ENCODE peak calls at places on chromosomes 12 and 14, in eight cellular contexts. One of them, this sample, is unnamed. For H3K9me3, the result is how much of the 10 kb centered on the place peaks cover.

GRCh38 chr12:50859621-50860020 is 16.9 kb downstream of the TMPRSS12 start:
- DNase-seq in sigmoid colon: no peak
- DNase-seq in colonic mucosa: no peak
- DNase-seq in stomach: no peak
- DNase-seq in psoas muscle: no peak
- DNase-seq in heart right ventricle: no peak
- DNase-seq in uterus: no peak
- DNase-seq in CD8-positive, alpha-beta T cell: no peak
- DNase-seq in this sample: no peak

GRCh38 chr12:6967548-6968100 is 2.8 kb downstream of the PHB2 start:
- DNase-seq in sigmoid colon: no peak
- DNase-seq in heart right ventricle: no peak
- DNase-seq in CD8-positive, alpha-beta T cell: no peak
- DNase-seq in uterus: no peak
- DNase-seq in psoas muscle: no peak
- DNase-seq in stomach: no peak
- DNase-seq in colonic mucosa: no peak
- DNase-seq in this sample: no peak

GRCh38 chr12:93050748-93051081 is 121.6 kb upstream of the EEA1 start:
- DNase-seq in CD8-positive, alpha-beta T cell: no peak
- DNase-seq in heart right ventricle: no peak
- DNase-seq in sigmoid colon: no peak
- DNase-seq in uterus: no peak
- DNase-seq in colonic mucosa: no peak
- DNase-seq in psoas muscle: no peak
- DNase-seq in stomach: no peak
- DNase-seq in this sample: no peak

GRCh38 chr14:99188721-99189120 is 83.3 kb downstream of the BCL11B start:
- DNase-seq in sigmoid colon: no peak
- DNase-seq in psoas muscle: no peak
- DNase-seq in CD8-positive, alpha-beta T cell: peak
- DNase-seq in heart right ventricle: no peak
- DNase-seq in stomach: no peak
- DNase-seq in colonic mucosa: no peak
- DNase-seq in uterus: no peak
- DNase-seq in this sample: no peak

GRCh38 chr12:107042801-107043200 is 50.5 kb downstream of the CRY1 start:
- DNase-seq in psoas muscle: no peak
- DNase-seq in colonic mucosa: peak
- DNase-seq in sigmoid colon: no peak
- DNase-seq in CD8-positive, alpha-beta T cell: no peak
- DNase-seq in uterus: no peak
- DNase-seq in stomach: peak
- DNase-seq in heart right ventricle: no peak
- DNase-seq in this sample: no peak

GRCh38 chr12:99609455-99610181 is 37.9 kb upstream of the GARIN6 start:
- DNase-seq in heart right ventricle: no peak
- DNase-seq in sigmoid colon: no peak
- DNase-seq in CD8-positive, alpha-beta T cell: no peak
- DNase-seq in uterus: no peak
- DNase-seq in psoas muscle: no peak
- DNase-seq in colonic mucosa: no peak
- DNase-seq in stomach: no peak
- DNase-seq in this sample: no peak

GRCh38 chr12:10213168-10214130 is 772 bp downstream of the GABARAPL1 start:
- DNase-seq in heart right ventricle: peak
- DNase-seq in stomach: peak
- DNase-seq in sigmoid colon: peak
- DNase-seq in uterus: peak
- DNase-seq in psoas muscle: peak
- DNase-seq in CD8-positive, alpha-beta T cell: peak
- DNase-seq in colonic mucosa: peak
- DNase-seq in this sample: peak

GRCh38 chr14:52434955-52435354 is 117.3 kb downstream of the TXNDC16 start:
- DNase-seq in uterus: no peak
- DNase-seq in colonic mucosa: no peak
- DNase-seq in psoas muscle: no peak
- DNase-seq in stomach: no peak
- DNase-seq in heart right ventricle: no peak
- DNase-seq in sigmoid colon: no peak
- DNase-seq in CD8-positive, alpha-beta T cell: no peak
- DNase-seq in this sample: no peak

GRCh38 chr12:57063991-57064725 is 14.2 kb upstream of the MYO1A start:
- DNase-seq in CD8-positive, alpha-beta T cell: peak
- DNase-seq in uterus: no peak
- DNase-seq in psoas muscle: no peak
- DNase-seq in heart right ventricle: no peak
- DNase-seq in stomach: no peak
- DNase-seq in sigmoid colon: no peak
- DNase-seq in colonic mucosa: no peak
- DNase-seq in this sample: no peak

GRCh38 chr12:20443792-20444191 is 75.5 kb downstream of the PDE3A start:
- DNase-seq in psoas muscle: no peak
- DNase-seq in sigmoid colon: no peak
- DNase-seq in colonic mucosa: no peak
- DNase-seq in heart right ventricle: no peak
- DNase-seq in CD8-positive, alpha-beta T cell: no peak
- DNase-seq in stomach: no peak
- DNase-seq in uterus: no peak
- DNase-seq in this sample: no peak

GRCh38 chr14:74585406-74586335 is 26.4 kb downstream of the LTBP2 start:
- DNase-seq in sigmoid colon: no peak
- DNase-seq in stomach: no peak
- DNase-seq in colonic mucosa: no peak
- DNase-seq in psoas muscle: no peak
- DNase-seq in uterus: no peak
- DNase-seq in CD8-positive, alpha-beta T cell: no peak
- DNase-seq in heart right ventricle: no peak
- DNase-seq in this sample: no peak

GRCh38 chr14:53956427-53957201 is at the start of gene BMP4:
- DNase-seq in colonic mucosa: peak
- DNase-seq in CD8-positive, alpha-beta T cell: no peak
- DNase-seq in psoas muscle: peak
- DNase-seq in uterus: peak
- DNase-seq in heart right ventricle: peak
- DNase-seq in stomach: peak
- DNase-seq in sigmoid colon: peak
- DNase-seq in this sample: peak

GRCh38 chr12:111467862-111468245 is 62.1 kb downstream of the SH2B3 start:
- DNase-seq in uterus: no peak
- DNase-seq in heart right ventricle: no peak
- DNase-seq in CD8-positive, alpha-beta T cell: no peak
- DNase-seq in psoas muscle: no peak
- DNase-seq in colonic mucosa: no peak
- DNase-seq in sigmoid colon: no peak
- DNase-seq in stomach: no peak
- DNase-seq in this sample: no peak

GRCh38 chr14:37566811-37567371 is 28.2 kb downstream of the FOXA1 start:
- DNase-seq in stomach: no peak
- DNase-seq in uterus: no peak
- DNase-seq in CD8-positive, alpha-beta T cell: no peak
- DNase-seq in colonic mucosa: peak
- DNase-seq in sigmoid colon: no peak
- DNase-seq in psoas muscle: no peak
- DNase-seq in heart right ventricle: no peak
- DNase-seq in this sample: no peak

GRCh38 chr12:7872565-7873304 is at the start of gene SLC2A14:
- DNase-seq in heart right ventricle: no peak
- DNase-seq in colonic mucosa: no peak
- DNase-seq in stomach: no peak
- DNase-seq in CD8-positive, alpha-beta T cell: no peak
- DNase-seq in psoas muscle: no peak
- DNase-seq in uterus: no peak
- DNase-seq in sigmoid colon: no peak
- DNase-seq in this sample: no peak

GRCh38 chr14:71665157-71665556 is 267.1 kb upstream of the RGS6 start:
- DNase-seq in heart right ventricle: no peak
- DNase-seq in psoas muscle: no peak
- DNase-seq in colonic mucosa: no peak
- DNase-seq in uterus: no peak
- DNase-seq in sigmoid colon: no peak
- DNase-seq in CD8-positive, alpha-beta T cell: no peak
- DNase-seq in stomach: no peak
- DNase-seq in this sample: no peak

GRCh38 chr12:1843641-1844005 is 23.3 kb downstream of the LRTM2 start:
- DNase-seq in CD8-positive, alpha-beta T cell: no peak
- DNase-seq in colonic mucosa: no peak
- DNase-seq in uterus: no peak
- DNase-seq in stomach: no peak
- DNase-seq in psoas muscle: no peak
- DNase-seq in heart right ventricle: no peak
- DNase-seq in sigmoid colon: peak
- DNase-seq in this sample: no peak

DNA sequence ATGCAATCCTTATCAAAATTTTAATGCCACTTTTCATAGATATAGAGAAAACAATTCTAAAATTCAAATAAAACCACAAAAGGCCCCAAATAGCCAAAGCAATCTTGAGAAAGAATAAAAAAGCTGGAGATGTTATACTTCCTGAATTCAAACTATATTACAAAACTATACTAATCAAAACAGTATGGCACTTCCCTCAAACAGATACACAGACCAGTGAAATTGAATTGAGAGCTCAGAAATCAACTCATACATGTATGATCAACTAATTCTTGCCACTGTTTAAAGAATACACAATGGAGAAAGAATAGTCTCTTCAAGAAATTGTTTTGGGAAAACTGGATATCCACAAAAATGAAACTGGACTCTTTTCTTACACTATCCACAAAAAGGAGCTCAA is 55.4 kb downstream of the FOXG1 start:
- DNase-seq in psoas muscle: no peak
- DNase-seq in CD8-positive, alpha-beta T cell: no peak
- DNase-seq in stomach: no peak
- DNase-seq in heart right ventricle: no peak
- DNase-seq in colonic mucosa: no peak
- DNase-seq in uterus: no peak
- DNase-seq in sigmoid colon: no peak
- DNase-seq in this sample: no peak
- H3K9me3 ChIP-seq in psoas muscle: under half
- H3K9me3 ChIP-seq in CD8-positive, alpha-beta T cell: under half
- H3K9me3 ChIP-seq in stomach: under half
- H3K9me3 ChIP-seq in heart right ventricle: under half
- H3K9me3 ChIP-seq in colonic mucosa: under half
- H3K9me3 ChIP-seq in uterus: under half
- H3K9me3 ChIP-seq in sigmoid colon: under half
- H3K9me3 ChIP-seq in this sample: under half

DNA sequence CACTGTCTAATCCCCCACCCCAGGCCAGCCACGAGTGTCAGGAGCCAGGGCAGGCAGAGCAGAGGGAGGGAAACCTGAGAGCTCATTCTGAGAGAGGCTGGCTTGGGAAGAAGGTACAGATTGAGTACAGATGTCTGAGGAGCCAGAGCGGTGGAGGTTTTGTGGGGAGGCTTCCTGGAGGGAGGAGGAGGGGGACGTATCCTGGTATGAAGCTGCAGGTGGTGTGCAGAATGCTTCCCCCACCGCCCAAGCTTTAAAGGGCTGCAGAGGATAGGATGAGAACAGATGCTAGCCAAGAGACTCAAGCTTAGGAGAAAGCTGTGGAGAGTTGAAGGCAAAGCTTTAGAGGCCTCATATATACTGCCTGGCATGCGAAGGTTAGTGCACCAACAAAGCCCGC is 3.2 kb upstream of the TAMALIN start:
- DNase-seq in psoas muscle: no peak
- DNase-seq in colonic mucosa: no peak
- DNase-seq in stomach: no peak
- DNase-seq in uterus: no peak
- DNase-seq in sigmoid colon: no peak
- DNase-seq in CD8-positive, alpha-beta T cell: no peak
- DNase-seq in heart right ventricle: no peak
- DNase-seq in this sample: no peak
- H3K27ac ChIP-seq in psoas muscle: no peak
- H3K27ac ChIP-seq in colonic mucosa: no peak
- H3K27ac ChIP-seq in stomach: no peak
- H3K27ac ChIP-seq in uterus: no peak
- H3K27ac ChIP-seq in sigmoid colon: no peak
- H3K27ac ChIP-seq in CD8-positive, alpha-beta T cell: no peak
- H3K27ac ChIP-seq in heart right ventricle: no peak
- H3K27ac ChIP-seq in this sample: no peak

DNA sequence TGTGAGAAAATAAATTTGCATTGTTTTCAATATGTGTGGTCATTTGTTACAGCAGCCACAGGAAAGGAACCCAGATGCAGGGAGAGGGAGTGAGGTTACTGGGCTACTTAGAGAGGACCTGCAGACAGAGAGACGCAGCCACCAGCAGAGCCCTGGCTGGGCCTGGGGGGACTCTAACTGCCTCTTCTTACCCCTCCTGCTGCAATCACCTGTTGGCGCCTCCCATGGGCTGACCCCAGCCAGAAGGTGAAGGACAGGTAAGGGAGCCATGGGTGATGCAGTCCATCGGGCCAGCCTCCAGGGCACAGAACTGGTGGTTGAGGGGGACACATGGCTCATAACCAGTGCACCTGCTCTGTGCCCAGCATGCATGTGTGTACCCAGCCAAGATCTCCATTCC is 15.8 kb upstream of the RBM19 start:
- DNase-seq in heart right ventricle: no peak
- DNase-seq in stomach: no peak
- DNase-seq in sigmoid colon: no peak
- DNase-seq in CD8-positive, alpha-beta T cell: no peak
- DNase-seq in colonic mucosa: no peak
- DNase-seq in uterus: no peak
- DNase-seq in psoas muscle: no peak
- DNase-seq in this sample: no peak
- TF ChIP-seq CTCF in heart right ventricle: no peak
- TF ChIP-seq CTCF in stomach: no peak
- TF ChIP-seq CTCF in sigmoid colon: no peak
- TF ChIP-seq CTCF in CD8-positive, alpha-beta T cell: no peak
- TF ChIP-seq CTCF in colonic mucosa: no peak
- TF ChIP-seq CTCF in uterus: no peak
- TF ChIP-seq CTCF in psoas muscle: no peak
- TF ChIP-seq CTCF in this sample: no peak

GRCh38 chr12:15603461-15604085 is 185.6 kb downstream of the EPS8 start:
- DNase-seq in colonic mucosa: no peak
- DNase-seq in stomach: no peak
- DNase-seq in psoas muscle: no peak
- DNase-seq in sigmoid colon: no peak
- DNase-seq in uterus: no peak
- DNase-seq in heart right ventricle: no peak
- DNase-seq in CD8-positive, alpha-beta T cell: no peak
- DNase-seq in this sample: no peak
- H3K9me3 ChIP-seq in colonic mucosa: under half
- H3K9me3 ChIP-seq in stomach: under half
- H3K9me3 ChIP-seq in psoas muscle: under half
- H3K9me3 ChIP-seq in sigmoid colon: under half
- H3K9me3 ChIP-seq in uterus: under half
- H3K9me3 ChIP-seq in heart right ventricle: under half
- H3K9me3 ChIP-seq in CD8-positive, alpha-beta T cell: under half
- H3K9me3 ChIP-seq in this sample: under half

DNA sequence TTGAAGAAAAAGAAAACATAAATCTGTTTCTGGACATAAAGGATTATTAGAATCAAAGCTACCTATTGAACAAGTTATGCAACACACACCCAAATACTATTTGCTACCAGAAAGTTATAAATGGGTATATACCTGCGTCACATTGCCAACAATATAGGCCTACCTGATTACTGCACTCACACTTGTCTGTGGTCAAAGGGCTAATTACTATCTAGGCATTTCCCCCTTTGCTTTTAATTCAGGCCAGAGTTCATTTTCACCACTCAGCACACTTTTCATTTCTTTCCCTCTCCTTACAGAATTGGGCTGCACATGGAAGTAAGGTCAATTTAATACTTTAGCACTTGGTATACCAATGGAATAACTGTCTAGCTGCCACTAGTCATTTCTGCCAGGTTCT is 1.7 kb downstream of the SOS2 start:
- DNase-seq in CD8-positive, alpha-beta T cell: no peak
- DNase-seq in colonic mucosa: no peak
- DNase-seq in psoas muscle: no peak
- DNase-seq in sigmoid colon: no peak
- DNase-seq in heart right ventricle: no peak
- DNase-seq in stomach: no peak
- DNase-seq in uterus: no peak
- DNase-seq in this sample: no peak
- H3K27ac ChIP-seq in CD8-positive, alpha-beta T cell: no peak
- H3K27ac ChIP-seq in colonic mucosa: peak
- H3K27ac ChIP-seq in psoas muscle: peak
- H3K27ac ChIP-seq in sigmoid colon: peak
- H3K27ac ChIP-seq in heart right ventricle: no peak
- H3K27ac ChIP-seq in stomach: peak
- H3K27ac ChIP-seq in uterus: peak
- H3K27ac ChIP-seq in this sample: no peak

This sample was measured in lung.